ENCODE peak calls at places on chromosomes 13 and 19, in six cellular contexts. V is K562, B is SK-N-SH, X is HepG2, T is HL-60, M is GM12878. I is an unnamed sample.

GRCh38 chr13:78562237-78562889 is 41.0 kb downstream of the POU4F1 start:
- DNase-seq in T (no peak), X (no peak), M (no peak), B (no peak), V (no peak), I (no peak)

GRCh38 chr13:99970761-99971575 is 599 bp downstream of the ZIC5 start:
- DNase-seq in T (no peak), M (no peak), B (peak), V (peak), X (no peak), I (peak)

GRCh38 chr19:15248648-15249559 is 16.7 kb upstream of the EPHX3 start:
- DNase-seq in V (no peak), B (no peak), X (no peak), T (no peak), M (no peak), I (no peak)

GRCh38 chr13:51805925-51806324 is 2.0 kb upstream of the DHRS12 start:
- DNase-seq in T (no peak), M (no peak), V (no peak), X (no peak), B (no peak), I (no peak)

GRCh38 chr13:76620036-76620435 is 266.2 kb downstream of the KCTD12 start:
- DNase-seq in B (no peak), V (no peak), T (no peak), M (no peak), X (no peak), I (no peak)

GRCh38 chr19:44592451-44592890 is 20.9 kb upstream of the IGSF23 start:
- DNase-seq in T (no peak), M (no peak), V (peak), B (no peak), X (no peak), I (no peak)

GRCh38 chr13:110388141-110388943 is 81.3 kb downstream of the COL4A2 start:
- DNase-seq in X (no peak), T (no peak), M (no peak), V (no peak), B (peak), I (no peak)

GRCh38 chr19:52533901-52534300 is 6.4 kb downstream of the ZNF808 start:
- DNase-seq in B (no peak), T (peak), M (no peak), X (no peak), V (no peak), I (no peak)

GRCh38 chr13:46903748-46904147 is 6.9 kb upstream of the HTR2A start:
- DNase-seq in X (no peak), M (no peak), V (no peak), T (no peak), B (no peak), I (no peak)

GRCh38 chr13:48431987-48432615 is 19.2 kb upstream of the LPAR6 start:
- DNase-seq in V (no peak), T (no peak), B (no peak), X (peak), M (no peak), I (no peak)

GRCh38 chr19:4338441-4339350 is at the start of gene STAP2:
- DNase-seq in B (no peak), X (peak), M (no peak), T (no peak), V (peak), I (peak)

GRCh38 chr19:8355631-8356402 is 8.1 kb upstream of the ANGPTL4 start:
- DNase-seq in V (peak), B (no peak), M (no peak), X (peak), T (no peak), I (no peak)

GRCh38 chr13:75749407-75749806 is 113.3 kb downstream of the LMO7 start:
- DNase-seq in V (no peak), X (no peak), B (no peak), T (no peak), M (no peak), I (no peak)

GRCh38 chr13:75225288-75225687 is 256.7 kb downstream of the TBC1D4 start:
- DNase-seq in X (no peak), V (no peak), M (no peak), T (no peak), B (no peak), I (no peak)

GRCh38 chr13:20525144-20525600 is 485 bp downstream of the CRYL1 start:
- DNase-seq in B (no peak), T (no peak), X (peak), V (peak), M (no peak), I (no peak)

GRCh38 chr13:108947551-108948030 is 318.2 kb downstream of the MYO16 start:
- DNase-seq in X (no peak), V (no peak), T (no peak), B (no peak), M (no peak), I (no peak)

GRCh38 chr19:2212861-2213711 is 23.0 kb downstream of the PLEKHJ1 start:
- DNase-seq in V (no peak), X (peak), B (no peak), T (no peak), M (no peak), I (no peak)

GRCh38 chr19:41376241-41376997 is at the start of gene TMEM91:
- DNase-seq in T (no peak), M (no peak), B (peak), X (no peak), V (no peak), I (no peak)

GRCh38 chr19:44753932-44754742 is 5.6 kb downstream of the BCL3 start:
- DNase-seq in X (no peak), M (no peak), T (peak), V (peak), B (peak), I (no peak)

GRCh38 chr19:19820774-19821315 is 705 bp downstream of the ZNF506 start:
- DNase-seq in M (no peak), V (no peak), T (peak), B (no peak), X (no peak), I (no peak)

GRCh38 chr19:53068199-53068598 is 23.7 kb downstream of the ERVV-2 start:
- DNase-seq in M (no peak), B (no peak), X (no peak), V (no peak), T (no peak), I (no peak)

GRCh38 chr13:28872427-28873176 is 52.5 kb downstream of the MTUS2 start:
- DNase-seq in B (no peak), M (no peak), T (peak), V (no peak), X (no peak), I (no peak)

GRCh38 chr19:13208131-13208963 is 58.1 kb downstream of the IER2 start:
- DNase-seq in V (no peak), X (no peak), M (peak), T (peak), B (no peak), I (no peak)

GRCh38 chr13:92407858-92408257 is 818.7 kb upstream of the GPC6 start:
- DNase-seq in T (no peak), B (no peak), M (no peak), V (no peak), X (no peak), I (no peak)

GRCh38 chr19:8004723-8005513 is 523 bp downstream of the ELAVL1 start:
- DNase-seq in V (peak), M (no peak), T (peak), B (peak), X (no peak), I (no peak)

GRCh38 chr13:28710161-28710560 is 8.6 kb downstream of the SLC46A3 start:
- DNase-seq in X (no peak), B (no peak), V (no peak), T (no peak), M (no peak), I (no peak)

GRCh38 chr13:33940898-33941297 is 122.9 kb downstream of the RFC3 start:
- DNase-seq in M (no peak), X (no peak), T (no peak), V (no peak), B (no peak), I (no peak)

GRCh38 chr19:21566073-21566472 is 60.7 kb downstream of the ZNF429 start:
- DNase-seq in V (peak), M (no peak), B (no peak), T (no peak), X (no peak), I (no peak)

GRCh38 chr19:21571316-21571715 is 65.9 kb downstream of the ZNF429 start:
- DNase-seq in B (no peak), M (no peak), V (no peak), X (no peak), T (no peak), I (no peak)

GRCh38 chr19:21574607-21575006 is 69.2 kb downstream of the ZNF429 start:
- DNase-seq in X (no peak), B (no peak), V (no peak), T (no peak), M (no peak), I (no peak)

GRCh38 chr19:21568816-21569496 is 63.6 kb downstream of the ZNF429 start:
- DNase-seq in B (no peak), M (no peak), V (no peak), X (no peak), T (no peak), I (no peak)

DNA sequence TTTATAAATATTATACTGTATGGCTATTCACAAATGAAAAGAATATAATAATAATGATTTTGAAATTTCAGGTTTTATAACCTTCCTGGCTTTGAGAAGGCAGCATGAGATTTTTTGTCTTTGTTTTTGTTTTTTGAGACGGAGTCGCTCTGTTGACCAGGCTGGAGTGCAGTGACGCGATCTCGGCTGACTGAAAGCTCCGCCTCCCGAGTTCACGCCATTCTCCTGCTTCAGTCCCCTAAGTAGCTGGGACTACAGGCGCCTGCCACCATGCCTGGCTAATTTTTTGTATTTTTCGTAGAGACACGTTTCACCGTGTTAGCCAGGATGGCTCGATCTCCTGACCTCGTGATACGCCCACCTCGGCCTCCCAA is 64.1 kb downstream of the ZNF429 start:
- DNase-seq in V (no peak), B (no peak), X (no peak), T (no peak), M (no peak), I (no peak)
- TF ChIP-seq GABPA in V (no peak), B (no peak), X (no peak), T (no peak), M (no peak), I (no peak)

DNA sequence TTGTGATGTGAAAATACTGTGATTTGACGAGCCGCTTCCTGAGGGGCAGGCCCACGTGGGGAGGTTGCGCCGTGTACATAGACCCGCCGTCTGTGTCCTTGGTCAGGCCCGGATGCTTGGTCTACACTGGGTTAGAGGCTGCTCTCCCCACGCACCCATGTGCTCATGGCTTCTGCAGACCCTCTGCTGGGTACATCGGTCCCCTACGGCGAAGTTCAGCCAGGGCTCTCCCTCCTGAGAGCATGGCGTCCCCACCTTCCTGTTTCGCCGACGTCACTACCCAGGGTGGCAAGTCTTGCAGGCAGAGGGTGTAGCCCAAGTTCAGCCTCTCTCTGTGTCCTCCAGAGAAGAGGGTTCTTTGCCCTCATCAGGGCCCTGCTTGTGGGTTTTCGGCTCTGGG is 11.0 kb downstream of the COMP start:
- DNase-seq in B (no peak), T (no peak), M (no peak), V (no peak), X (no peak), I (no peak)
- TF ChIP-seq GABPA in B (no peak), T (no peak), M (no peak), V (no peak), X (no peak), I (no peak)

DNA sequence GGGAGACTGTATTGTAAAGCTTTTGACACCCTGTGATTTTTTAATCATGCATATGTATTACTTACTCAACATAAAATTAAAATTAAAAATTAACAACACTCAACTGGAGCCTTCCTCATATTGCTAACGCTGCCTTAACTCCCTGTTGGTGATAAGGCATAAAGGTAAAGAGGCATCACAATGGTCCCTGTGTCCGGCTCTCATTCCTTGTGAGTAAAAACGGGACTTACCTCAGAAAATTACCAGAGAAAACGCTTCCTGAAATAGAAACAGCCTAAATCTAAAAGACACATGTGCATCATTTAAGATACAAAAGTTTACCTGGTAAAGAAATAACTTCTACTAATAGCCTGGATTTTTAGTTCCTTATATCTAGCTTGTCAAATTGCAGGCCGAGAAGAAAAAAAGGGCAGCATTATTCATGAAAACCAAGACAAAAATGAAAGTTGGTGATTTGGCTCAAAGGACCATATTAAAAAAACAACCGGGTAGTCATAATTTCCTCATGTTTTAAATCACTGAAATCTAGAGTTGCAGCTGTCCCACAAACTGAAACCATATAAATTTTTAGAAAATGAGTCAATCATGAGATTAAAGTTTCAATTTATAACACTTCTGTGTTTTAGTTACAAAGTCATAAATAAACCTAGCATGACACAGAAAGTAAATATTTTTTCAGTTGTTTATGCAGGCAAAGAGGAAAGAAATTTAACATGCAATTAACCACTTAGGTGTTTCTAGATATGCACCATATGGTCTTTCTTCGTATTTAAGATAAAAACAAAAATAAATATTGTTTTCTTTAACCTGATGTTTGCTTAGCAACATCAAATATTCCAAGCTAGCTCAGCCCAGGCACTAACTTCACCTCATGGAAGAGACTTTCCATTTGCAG is 94.7 kb downstream of the MIPEP start:
- DNase-seq in X (no peak), B (no peak), M (peak), T (no peak), V (no peak), I (no peak)
- TF ChIP-seq GABPA in X (no peak), B (no peak), M (peak), T (no peak), V (no peak), I (no peak)

GRCh38 chr19:49309087-49309486 is 15.9 kb downstream of the SLC6A16 start:
- DNase-seq in T (no peak), B (no peak), M (no peak), V (no peak), X (no peak), I (no peak)
- TF ChIP-seq GABPA in T (no peak), B (no peak), M (no peak), V (no peak), X (no peak), I (no peak)

DNA sequence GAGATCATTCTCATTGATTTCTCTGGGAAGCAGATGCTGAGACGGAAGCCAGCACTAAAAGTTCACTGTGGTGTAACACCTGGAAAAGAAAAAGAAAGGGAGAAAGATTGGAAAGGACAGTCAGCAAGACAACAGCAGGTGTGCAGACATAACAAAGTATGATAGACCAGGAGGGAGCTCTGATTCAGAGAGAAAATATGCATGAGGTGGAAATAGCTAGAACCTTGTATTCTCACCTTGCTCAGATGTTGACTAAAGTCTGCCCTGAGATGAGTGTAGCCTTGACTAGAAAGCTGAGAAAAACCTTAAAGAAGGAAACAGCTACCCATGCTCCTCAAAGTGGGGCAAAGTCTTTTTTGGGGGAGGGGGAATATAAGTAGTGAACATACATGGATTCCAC is 1711.8 kb downstream of the EFNB2 start:
- DNase-seq in T (no peak), B (no peak), X (no peak), V (no peak), M (no peak), I (no peak)
- TF ChIP-seq GABPA in T (no peak), B (no peak), X (no peak), V (no peak), M (no peak), I (no peak)

DNA sequence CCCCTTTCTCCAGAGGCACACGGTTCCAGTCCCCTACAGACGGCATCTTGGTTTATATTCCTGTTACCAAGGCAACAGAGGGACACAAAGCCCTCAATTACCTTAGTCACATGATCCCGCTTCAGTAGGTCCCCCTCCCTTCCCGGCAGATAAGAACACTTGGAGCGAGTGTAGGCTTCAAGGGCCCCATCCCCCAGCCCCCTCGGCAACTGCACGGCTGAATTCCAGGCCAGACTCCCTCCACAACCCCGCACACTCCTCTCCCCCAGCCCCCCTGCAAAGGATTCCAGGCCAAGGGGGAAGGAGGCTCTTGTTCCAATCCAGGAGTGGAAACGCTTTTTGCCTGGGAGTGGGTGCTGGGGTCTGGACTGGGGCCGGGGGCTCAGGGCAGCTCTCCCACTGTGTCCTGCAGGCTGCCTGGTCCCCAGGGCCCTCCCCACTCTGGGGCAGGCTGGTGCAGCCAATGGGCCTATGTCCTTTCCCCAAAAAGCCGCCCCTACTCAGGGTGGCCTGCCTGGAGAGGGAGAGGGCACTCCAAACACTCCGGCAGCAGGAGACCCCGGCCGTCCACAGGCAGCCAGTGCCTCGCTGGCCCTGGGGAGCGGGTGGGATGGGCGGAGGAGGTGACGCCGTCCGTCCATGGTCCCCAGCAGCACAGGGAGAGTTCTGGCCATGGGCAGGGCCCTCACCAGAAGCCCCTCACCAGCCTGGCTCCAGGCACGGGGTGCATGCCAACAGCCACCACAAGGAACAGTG is 62.6 kb downstream of the MLLT1 start:
- DNase-seq in M (no peak), X (no peak), T (no peak), V (peak), B (peak), I (peak)
- TF ChIP-seq GABPA in M (no peak), X (no peak), T (no peak), V (no peak), B (no peak), I (no peak)

GRCh38 chr13:27012482-27013197 is 159.0 kb downstream of the USP12 start:
- DNase-seq in T (peak), B (no peak), X (no peak), V (no peak), M (no peak), I (peak)
- TF ChIP-seq GABPA in T (no peak), B (no peak), X (no peak), V (no peak), M (no peak), I (no peak)

DNA sequence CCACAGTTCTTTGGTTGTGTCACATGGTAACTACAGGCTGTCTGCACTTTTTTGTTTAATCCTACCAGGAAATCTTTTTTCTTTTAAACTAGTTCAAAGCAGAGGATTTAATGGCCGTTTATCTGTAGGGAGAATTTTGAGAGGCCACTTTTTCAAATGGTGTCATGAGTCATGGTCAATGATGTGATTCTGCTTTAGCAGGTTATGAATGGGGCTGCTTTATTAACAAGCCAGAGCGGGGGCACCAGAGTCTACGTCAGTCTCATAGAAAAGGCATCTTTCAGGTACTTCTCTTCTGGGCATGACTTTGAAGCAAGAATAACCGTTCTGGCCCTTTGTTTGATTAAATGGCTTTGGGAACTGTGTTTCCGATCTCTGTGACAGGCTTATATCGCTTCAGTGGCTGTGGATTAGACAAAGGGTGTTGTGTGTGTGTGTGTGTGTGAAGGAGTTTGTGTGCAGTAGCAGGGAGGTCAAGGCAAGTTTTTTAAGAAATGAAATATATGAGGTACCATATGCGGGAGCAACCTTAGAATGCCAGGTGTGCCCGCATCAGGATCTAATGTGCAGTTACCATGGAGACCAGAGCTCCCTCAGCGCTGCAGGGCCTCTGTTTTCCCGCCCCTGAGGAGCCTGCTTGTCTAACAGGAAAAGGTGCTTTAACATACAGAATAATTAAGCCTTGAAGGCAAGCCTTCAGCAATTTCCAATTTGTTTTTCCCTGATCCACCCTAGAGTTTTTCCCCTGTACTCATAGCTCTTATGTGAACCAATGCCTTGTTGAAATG is 120.5 kb downstream of the KATNAL1 start:
- DNase-seq in T (no peak), M (no peak), V (no peak), X (no peak), B (no peak), I (no peak)
- TF ChIP-seq GABPA in T (no peak), M (no peak), V (no peak), X (no peak), B (no peak), I (no peak)